ENCODE peak calls at places on chromosomes 4 and X, in six cellular contexts. G, P, B, J, L and U are unnamed samples.

GRCh38 chr4:108398326-108398725 is 222.1 kb upstream of the RPL34 start:
- DNase-seq in J (no peak), P (no peak), B (no peak), G (no peak), L (no peak), U (no peak)

GRCh38 chr4:159010563-159011260 is 92.2 kb upstream of the RAPGEF2 start:
- DNase-seq in J (no peak), G (no peak), L (no peak), B (no peak), P (peak), U (no peak)

GRCh38 chr4:142036795-142037583 is 400.6 kb downstream of the IL15 start:
- DNase-seq in G (peak), P (no peak), B (no peak), L (no peak), J (no peak), U (no peak)

GRCh38 chr4:123106741-123107140 is 184.3 kb upstream of the NUDT6 start:
- DNase-seq in P (no peak), J (no peak), B (no peak), L (no peak), G (no peak), U (no peak)

GRCh38 chr4:87066403-87067119 is 131.8 kb downstream of the AFF1 start:
- DNase-seq in P (no peak), L (no peak), B (no peak), G (no peak), J (peak), U (no peak)

GRCh38 chr4:8594097-8595038 is 1.8 kb downstream of the CPZ start:
- DNase-seq in G (peak), L (peak), P (peak), J (peak), B (peak), U (peak)

GRCh38 chrX:17374619-17375360 is at the start of gene NHS:
- DNase-seq in P (no peak), J (peak), G (peak), B (peak), L (no peak), U (no peak)

GRCh38 chrX:132877954-132878536 is 80.4 kb downstream of the HS6ST2 start:
- DNase-seq in L (no peak), G (no peak), P (no peak), J (no peak), B (no peak), U (no peak)

GRCh38 chr4:105896461-105896939 is 1.2 kb downstream of the NPNT start:
- DNase-seq in G (no peak), J (no peak), P (no peak), L (no peak), B (no peak), U (no peak)

GRCh38 chrX:12825801-12826200 is 34.6 kb downstream of the PRPS2 start:
- DNase-seq in G (peak), J (no peak), P (no peak), L (no peak), B (no peak), U (no peak)

GRCh38 chrX:155767101-155767878 is 113.9 kb upstream of the VAMP7 start:
- DNase-seq in L (peak), P (no peak), G (peak), J (peak), B (peak), U (peak)

GRCh38 chrX:143633530-143634372 is 2.1 kb downstream of the SLITRK4 start:
- DNase-seq in P (no peak), B (no peak), G (no peak), L (no peak), J (no peak), U (no peak)

GRCh38 chrX:9476810-9477575 is 12.1 kb downstream of the TBL1X start:
- DNase-seq in G (no peak), L (no peak), P (peak), B (no peak), J (no peak), U (no peak)

GRCh38 chr4:147964519-147964918 is 232.6 kb downstream of the ARHGAP10 start:
- DNase-seq in J (no peak), P (no peak), L (no peak), G (no peak), B (no peak), U (no peak)

GRCh38 chrX:78652971-78653822 is 5.9 kb downstream of the RTL3 start:
- DNase-seq in J (no peak), P (peak), G (no peak), B (no peak), L (no peak), U (peak)

GRCh38 chr4:53688186-53688790 is 97.0 kb upstream of the LNX1 start:
- DNase-seq in L (peak), P (no peak), G (no peak), J (no peak), B (peak), U (no peak)

GRCh38 chr4:24488399-24489164 is 95.8 kb downstream of the DHX15 start:
- DNase-seq in B (peak), G (peak), P (peak), J (peak), L (peak), U (no peak)

GRCh38 chr4:112860731-112861377 is 188.6 kb upstream of the ANK2 start:
- DNase-seq in L (peak), P (no peak), J (no peak), G (no peak), B (no peak), U (no peak)

GRCh38 chr4:72394264-72394663 is 174.8 kb downstream of the ADAMTS3 start:
- DNase-seq in B (no peak), J (no peak), L (no peak), G (no peak), P (no peak), U (no peak)

GRCh38 chr4:139176299-139177048 is 544 bp downstream of the ELF2 start:
- DNase-seq in J (peak), L (no peak), G (peak), B (peak), P (peak), U (no peak)

GRCh38 chrX:84186603-84187358 is 1.2 kb downstream of the RPS6KA6 start:
- DNase-seq in G (no peak), B (no peak), J (no peak), L (no peak), P (no peak), U (no peak)

GRCh38 chr4:76305971-76306881 is at the start of gene STBD1:
- DNase-seq in B (peak), J (peak), G (peak), L (no peak), P (peak), U (no peak)

GRCh38 chr4:62161446-62161845 is 961.3 kb downstream of the ADGRL3 start:
- DNase-seq in J (no peak), P (no peak), B (no peak), L (no peak), G (no peak), U (no peak)

GRCh38 chr4:97912151-97912550 is 231.1 kb downstream of the STPG2 start:
- DNase-seq in L (no peak), J (no peak), P (no peak), G (no peak), B (no peak), U (no peak)

GRCh38 chr4:104425003-104425402 is 69.7 kb downstream of the CXXC4 start:
- DNase-seq in J (no peak), P (no peak), G (no peak), L (no peak), B (no peak), U (no peak)
- TF ChIP-seq SIN3A in J (no peak), P (no peak), G (no peak), L (no peak), B (no peak), U (no peak)

DNA sequence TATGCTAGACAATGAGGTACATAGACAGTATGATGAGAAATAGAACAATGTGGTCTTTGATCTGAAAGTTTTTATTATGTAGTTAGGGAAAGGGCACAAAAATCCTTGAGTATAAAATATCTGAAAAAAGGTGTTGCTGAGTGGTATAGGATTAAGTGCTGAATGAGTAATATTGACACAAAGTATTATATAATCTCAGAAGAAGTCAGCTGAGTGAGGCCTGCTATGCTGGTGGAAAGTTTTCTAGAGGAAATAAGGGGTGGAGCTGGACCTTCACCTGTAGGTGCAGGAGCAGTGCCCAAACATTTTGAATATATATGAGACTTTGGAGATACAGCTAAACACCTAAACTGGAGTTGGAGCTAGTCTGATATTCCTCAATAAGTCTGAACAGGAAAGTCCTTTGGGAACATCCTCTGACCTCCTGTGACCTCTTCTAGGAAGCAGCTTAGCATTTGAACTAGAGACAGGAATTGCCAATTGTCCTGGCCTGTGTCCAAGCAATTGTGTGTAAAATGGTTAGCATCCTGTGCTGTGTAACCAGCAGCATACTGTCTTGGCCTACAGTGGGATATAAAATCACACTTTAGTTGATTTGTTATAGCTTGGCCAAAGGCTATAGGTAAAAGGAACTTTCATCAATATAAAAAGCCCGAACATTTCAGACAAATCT is 285.3 kb downstream of the ANKRD50 start:
- DNase-seq in L (no peak), G (no peak), J (no peak), P (peak), B (no peak), U (no peak)
- TF ChIP-seq REST in L (no peak), G (no peak), J (no peak), P (no peak), B (no peak), U (no peak)

DNA sequence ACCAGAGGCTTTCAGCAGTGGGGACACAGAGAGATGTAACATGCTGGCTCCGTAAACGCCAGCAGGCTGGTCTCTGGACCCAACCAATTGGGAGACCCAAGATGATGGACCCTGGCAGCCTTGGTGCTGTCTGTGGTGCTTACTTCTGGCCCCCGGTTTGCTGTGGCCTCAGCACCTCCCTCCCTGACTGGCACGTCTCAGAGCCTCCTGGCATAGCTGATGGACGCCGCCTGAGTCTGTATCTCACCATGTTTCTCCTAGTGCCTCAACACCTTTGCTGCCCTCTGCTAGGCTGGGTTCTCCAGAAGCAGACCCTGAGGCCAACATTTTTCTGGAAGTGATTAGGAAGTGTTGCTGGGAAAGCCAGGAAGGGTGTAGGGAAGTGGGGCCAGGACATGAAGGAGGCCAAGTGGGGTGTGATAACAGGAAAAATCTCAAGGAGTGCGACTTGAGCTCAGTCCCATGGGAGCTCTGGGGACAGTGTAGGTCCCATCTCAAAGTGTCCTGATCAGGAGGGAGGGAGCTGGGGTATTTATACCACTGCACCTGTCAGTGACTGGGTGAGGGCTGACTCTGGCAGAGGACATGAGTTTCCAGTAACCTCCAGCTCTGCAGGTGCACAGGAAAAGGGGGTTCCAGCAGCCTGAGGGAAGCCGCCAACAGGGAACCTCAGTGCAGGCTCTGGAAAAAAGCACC is 31.8 kb downstream of the PPP2R2C start:
- DNase-seq in P (no peak), J (no peak), B (no peak), G (no peak), L (no peak), U (no peak)
- TF ChIP-seq SIN3A in P (no peak), J (no peak), B (no peak), G (no peak), L (no peak), U (no peak)

DNA sequence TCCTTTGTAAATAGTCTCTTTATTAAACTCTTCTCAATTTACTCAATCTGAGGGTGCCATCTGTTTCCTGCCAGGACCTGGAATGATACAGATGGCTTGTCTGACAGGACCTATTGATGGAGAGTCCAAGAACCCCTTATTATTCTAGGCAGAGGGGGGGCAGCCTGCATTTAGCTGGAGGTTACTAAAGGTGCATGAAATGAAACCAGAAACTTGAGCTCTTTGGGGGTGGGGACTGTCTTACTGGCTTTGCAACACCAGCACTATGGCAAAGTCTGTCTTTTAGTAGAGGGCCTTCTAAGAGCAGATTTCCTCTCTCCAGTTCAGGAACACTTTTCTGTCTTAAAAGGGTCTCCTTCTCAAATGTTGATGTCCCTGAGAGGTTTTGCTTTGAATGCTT is 162.4 kb upstream of the MED14 start:
- DNase-seq in J (no peak), B (no peak), G (no peak), L (no peak), P (no peak), U (no peak)
- TF ChIP-seq REST in J (no peak), B (no peak), G (no peak), L (no peak), P (no peak), U (no peak)

GRCh38 chrX:129761596-129761995 is 18.2 kb upstream of the SASH3 start:
- DNase-seq in B (no peak), P (no peak), L (no peak), J (no peak), G (no peak), U (no peak)

GRCh38 chrX:129760981-129761380 is 18.8 kb upstream of the SASH3 start:
- DNase-seq in L (no peak), G (no peak), P (no peak), J (no peak), B (no peak), U (no peak)

GRCh38 chrX:129759576-129760061 is 20.1 kb upstream of the SASH3 start:
- DNase-seq in L (no peak), P (no peak), J (peak), G (no peak), B (no peak), U (no peak)

GRCh38 chrX:129762448-129762847 is 17.3 kb upstream of the SASH3 start:
- DNase-seq in P (no peak), G (no peak), B (no peak), J (no peak), L (no peak), U (no peak)

GRCh38 chrX:129760155-129760554 is 19.6 kb upstream of the SASH3 start:
- DNase-seq in J (no peak), G (no peak), L (no peak), P (no peak), B (no peak), U (no peak)
- TF ChIP-seq SIN3A in J (no peak), G (no peak), L (no peak), P (no peak), B (no peak), U (no peak)

GRCh38 chr4:60657802-60658201 is 542.3 kb upstream of the ADGRL3 start:
- DNase-seq in G (no peak), B (no peak), L (no peak), P (no peak), J (no peak), U (no peak)
- TF ChIP-seq REST in G (no peak), B (no peak), L (no peak), P (no peak), J (no peak), U (no peak)

GRCh38 chr4:114038762-114039392 is 59.4 kb upstream of the ARSJ start:
- DNase-seq in L (no peak), J (no peak), P (peak), G (no peak), B (no peak), U (no peak)

GRCh38 chr4:114043116-114043515 is 63.7 kb upstream of the ARSJ start:
- DNase-seq in G (no peak), J (no peak), L (no peak), B (no peak), P (no peak), U (no peak)

GRCh38 chr4:114037981-114038380 is 58.5 kb upstream of the ARSJ start:
- DNase-seq in L (no peak), G (no peak), B (no peak), J (no peak), P (no peak), U (no peak)

GRCh38 chr4:114041117-114041475 is 61.6 kb upstream of the ARSJ start:
- DNase-seq in B (no peak), P (no peak), J (no peak), L (no peak), G (no peak), U (no peak)

GRCh38 chr4:114040319-114041116 is 61.1 kb upstream of the ARSJ start:
- DNase-seq in B (peak), J (no peak), G (no peak), P (no peak), L (peak), U (no peak)
- TF ChIP-seq SIN3A in B (no peak), J (no peak), G (no peak), P (no peak), L (no peak), U (no peak)

GRCh38 chrX:641671-642435 is 11.3 kb downstream of the SHOX start:
- DNase-seq in G (no peak), L (no peak), J (no peak), P (no peak), B (no peak), U (no peak)
- TF ChIP-seq REST in G (no peak), L (no peak), J (no peak), P (no peak), B (no peak), U (no peak)

GRCh38 chr4:1682860-1683259 is 1.3 kb downstream of the FAM53A start:
- DNase-seq in P (no peak), J (no peak), G (no peak), B (no peak), L (no peak), U (no peak)

GRCh38 chr4:1684756-1685603 is 867 bp upstream of the FAM53A start:
- DNase-seq in J (no peak), L (no peak), G (no peak), P (no peak), B (no peak), U (no peak)

GRCh38 chr4:1683903-1684755 is at the start of gene FAM53A:
- DNase-seq in P (peak), L (peak), G (peak), B (peak), J (peak), U (no peak)

GRCh38 chr4:1685604-1686150 is 1.6 kb upstream of the FAM53A start:
- DNase-seq in L (no peak), P (no peak), G (no peak), J (no peak), B (no peak), U (no peak)

DNA sequence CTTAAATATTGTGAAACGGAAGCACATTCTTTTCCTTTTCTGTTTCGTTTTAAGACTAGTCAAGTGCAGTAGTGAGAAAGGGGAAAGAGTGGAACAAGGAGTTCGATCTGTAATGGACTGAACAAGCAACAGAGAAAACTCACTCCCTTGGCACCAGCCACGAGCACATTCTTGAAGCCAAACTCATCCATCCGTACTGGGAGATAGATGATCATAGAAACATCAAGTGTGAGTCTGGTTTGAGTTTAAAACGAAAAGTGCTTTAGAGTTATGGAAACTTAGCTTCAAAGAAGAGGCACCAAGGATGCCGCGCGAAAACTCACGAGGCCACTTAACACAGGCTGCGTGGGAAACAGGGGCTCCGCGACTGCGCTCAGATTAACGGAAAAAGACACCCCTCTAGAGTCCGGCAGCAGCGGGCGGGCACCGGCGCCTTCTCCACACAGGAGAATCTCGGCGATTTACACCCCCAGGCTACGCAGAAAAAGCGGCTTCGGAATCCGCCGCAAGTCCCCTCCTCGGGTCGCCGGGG is 676 bp downstream of the FAM53A start:
- DNase-seq in B (no peak), G (no peak), P (no peak), J (no peak), L (no peak), U (peak)
- TF ChIP-seq SIN3A in B (peak), G (no peak), P (no peak), J (no peak), L (no peak), U (no peak)

GRCh38 chr4:130071746-130072145 is 975.8 kb downstream of the C4orf33 start:
- DNase-seq in P (no peak), B (no peak), J (no peak), L (no peak), G (no peak), U (no peak)
- TF ChIP-seq REST in P (no peak), B (no peak), J (no peak), L (no peak), G (no peak), U (no peak)